ENCODE peak calls at places on chromosomes 11 and 22, in ten cellular contexts. One of them, this sample, is unnamed.

GRCh38 chr11:123251656-123252344 is 56.8 kb upstream of the CLMP start:
- DNase-seq in foreskin fibroblast: peak; percentile 84
- DNase-seq in cardiac fibroblast: peak; percentile 60
- DNase-seq in choroid plexus epithelial cell: peak; percentile 64
- DNase-seq in GM23338: no peak
- DNase-seq in lower lobe of right lung: no peak
- DNase-seq in upper lobe of right lung: no peak
- DNase-seq in AG10803: peak; percentile 43
- DNase-seq in brain microvascular endothelial cell: no peak
- DNase-seq in cardiac muscle cell: peak; percentile 88
- DNase-seq in this sample: no peak

GRCh38 chr22:50143096-50143495 is 27.4 kb upstream of the PANX2 start:
- DNase-seq in GM23338: no peak
- DNase-seq in foreskin fibroblast: no peak
- DNase-seq in upper lobe of right lung: no peak
- DNase-seq in cardiac muscle cell: no peak
- DNase-seq in cardiac fibroblast: no peak
- DNase-seq in AG10803: no peak
- DNase-seq in choroid plexus epithelial cell: no peak
- DNase-seq in lower lobe of right lung: no peak
- DNase-seq in brain microvascular endothelial cell: no peak
- DNase-seq in this sample: no peak

GRCh38 chr11:123561046-123561781 is 93.2 kb downstream of the SCN3B start:
- DNase-seq in choroid plexus epithelial cell: peak; percentile 50
- DNase-seq in upper lobe of right lung: no peak
- DNase-seq in cardiac muscle cell: peak; percentile 56
- DNase-seq in lower lobe of right lung: no peak
- DNase-seq in cardiac fibroblast: peak; percentile 51
- DNase-seq in AG10803: peak; percentile 40
- DNase-seq in brain microvascular endothelial cell: peak; percentile 32
- DNase-seq in GM23338: peak; percentile 65
- DNase-seq in foreskin fibroblast: peak; percentile 38
- DNase-seq in this sample: no peak

GRCh38 chr22:25350551-25350971 is 131.1 kb downstream of the CRYBB2 start:
- DNase-seq in upper lobe of right lung: no peak
- DNase-seq in lower lobe of right lung: no peak
- DNase-seq in foreskin fibroblast: no peak
- DNase-seq in choroid plexus epithelial cell: no peak
- DNase-seq in cardiac fibroblast: no peak
- DNase-seq in cardiac muscle cell: no peak
- DNase-seq in AG10803: no peak
- DNase-seq in GM23338: peak; percentile 86
- DNase-seq in brain microvascular endothelial cell: no peak
- DNase-seq in this sample: no peak

GRCh38 chr22:23163665-23164064 is 16.6 kb upstream of the BCR start:
- DNase-seq in foreskin fibroblast: peak; percentile 69
- DNase-seq in choroid plexus epithelial cell: no peak
- DNase-seq in brain microvascular endothelial cell: no peak
- DNase-seq in upper lobe of right lung: no peak
- DNase-seq in GM23338: no peak
- DNase-seq in cardiac fibroblast: no peak
- DNase-seq in lower lobe of right lung: no peak
- DNase-seq in cardiac muscle cell: no peak
- DNase-seq in AG10803: peak; percentile 47
- DNase-seq in this sample: no peak

GRCh38 chr22:40747361-40747760 is 68.1 kb downstream of the MCHR1 start:
- DNase-seq in cardiac muscle cell: no peak
- DNase-seq in upper lobe of right lung: no peak
- DNase-seq in brain microvascular endothelial cell: no peak
- DNase-seq in lower lobe of right lung: no peak
- DNase-seq in cardiac fibroblast: no peak
- DNase-seq in choroid plexus epithelial cell: no peak
- DNase-seq in AG10803: no peak
- DNase-seq in foreskin fibroblast: no peak
- DNase-seq in GM23338: no peak
- DNase-seq in this sample: no peak

GRCh38 chr11:105648762-105649161 is 38.9 kb downstream of the GRIA4 start:
- DNase-seq in cardiac fibroblast: no peak
- DNase-seq in GM23338: no peak
- DNase-seq in AG10803: no peak
- DNase-seq in brain microvascular endothelial cell: no peak
- DNase-seq in foreskin fibroblast: no peak
- DNase-seq in upper lobe of right lung: no peak
- DNase-seq in cardiac muscle cell: no peak
- DNase-seq in choroid plexus epithelial cell: no peak
- DNase-seq in lower lobe of right lung: no peak
- DNase-seq in this sample: no peak

GRCh38 chr11:78256962-78257361 is 68.2 kb downstream of the USP35 start:
- DNase-seq in cardiac muscle cell: peak; percentile 98
- DNase-seq in AG10803: peak; percentile 85
- DNase-seq in lower lobe of right lung: peak; percentile 80
- DNase-seq in choroid plexus epithelial cell: peak; percentile 88
- DNase-seq in brain microvascular endothelial cell: peak; percentile 72
- DNase-seq in upper lobe of right lung: peak; percentile 85
- DNase-seq in foreskin fibroblast: peak; percentile 75
- DNase-seq in GM23338: no peak
- DNase-seq in cardiac fibroblast: peak; percentile 91
- DNase-seq in this sample: peak; percentile 35

GRCh38 chr11:92845390-92846185 is 123.9 kb upstream of the MTNR1B start:
- DNase-seq in cardiac fibroblast: no peak
- DNase-seq in brain microvascular endothelial cell: no peak
- DNase-seq in cardiac muscle cell: no peak
- DNase-seq in upper lobe of right lung: no peak
- DNase-seq in AG10803: peak; percentile 31
- DNase-seq in GM23338: no peak
- DNase-seq in foreskin fibroblast: no peak
- DNase-seq in choroid plexus epithelial cell: no peak
- DNase-seq in lower lobe of right lung: no peak
- DNase-seq in this sample: no peak

GRCh38 chr22:50542416-50542927 is 3.2 kb upstream of the KLHDC7B start:
- DNase-seq in cardiac fibroblast: peak; percentile 72
- DNase-seq in foreskin fibroblast: no peak
- DNase-seq in cardiac muscle cell: no peak
- DNase-seq in lower lobe of right lung: no peak
- DNase-seq in brain microvascular endothelial cell: no peak
- DNase-seq in AG10803: no peak
- DNase-seq in upper lobe of right lung: peak; percentile 73
- DNase-seq in GM23338: no peak
- DNase-seq in choroid plexus epithelial cell: peak; percentile 42
- DNase-seq in this sample: no peak

GRCh38 chr11:119933164-119933563 is 204.2 kb upstream of the NECTIN1 start:
- DNase-seq in brain microvascular endothelial cell: no peak
- DNase-seq in foreskin fibroblast: no peak
- DNase-seq in AG10803: no peak
- DNase-seq in GM23338: no peak
- DNase-seq in cardiac fibroblast: no peak
- DNase-seq in choroid plexus epithelial cell: no peak
- DNase-seq in upper lobe of right lung: peak; percentile 10
- DNase-seq in cardiac muscle cell: no peak
- DNase-seq in lower lobe of right lung: no peak
- DNase-seq in this sample: no peak

GRCh38 chr11:50037282-50037681 is 4.6 kb downstream of the OR4C45 start:
- DNase-seq in AG10803: no peak
- DNase-seq in upper lobe of right lung: no peak
- DNase-seq in cardiac muscle cell: no peak
- DNase-seq in lower lobe of right lung: no peak
- DNase-seq in cardiac fibroblast: peak; percentile 3
- DNase-seq in GM23338: no peak
- DNase-seq in foreskin fibroblast: no peak
- DNase-seq in choroid plexus epithelial cell: no peak
- DNase-seq in brain microvascular endothelial cell: no peak
- DNase-seq in this sample: no peak

GRCh38 chr22:21629262-21630149 is at the start of gene YDJC:
- DNase-seq in GM23338: peak; percentile 96
- DNase-seq in lower lobe of right lung: peak; percentile 95
- DNase-seq in choroid plexus epithelial cell: peak; percentile 95
- DNase-seq in AG10803: peak; percentile 86
- DNase-seq in cardiac muscle cell: peak; percentile 95
- DNase-seq in foreskin fibroblast: peak; percentile 97
- DNase-seq in upper lobe of right lung: peak; percentile 96
- DNase-seq in brain microvascular endothelial cell: peak; percentile 85
- DNase-seq in cardiac fibroblast: peak; percentile 92
- DNase-seq in this sample: peak; percentile 76

DNA sequence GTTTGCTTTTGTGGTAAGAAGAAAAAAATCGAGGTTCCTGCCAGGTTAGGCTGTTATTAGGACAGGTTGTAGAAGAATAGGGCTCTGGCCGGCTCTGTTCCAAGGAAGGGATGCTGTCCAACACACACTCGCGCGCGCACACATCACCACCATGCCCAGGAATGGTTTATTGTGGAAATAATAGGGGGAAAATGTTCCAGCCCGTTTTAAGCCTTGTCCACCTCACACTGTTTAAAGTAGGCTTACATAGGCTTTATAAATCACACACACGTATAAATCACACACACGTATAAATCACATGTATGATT is 1.2 kb upstream of the ARHGAP20 start:
- DNase-seq in AG10803: no peak
- DNase-seq in GM23338: no peak
- DNase-seq in foreskin fibroblast: no peak
- DNase-seq in upper lobe of right lung: peak; percentile 35
- DNase-seq in choroid plexus epithelial cell: no peak
- DNase-seq in cardiac muscle cell: no peak
- DNase-seq in lower lobe of right lung: no peak
- DNase-seq in cardiac fibroblast: no peak
- DNase-seq in brain microvascular endothelial cell: no peak
- DNase-seq in this sample: no peak
- H3K4me3 ChIP-seq in AG10803: no peak overlapping the region
- H3K4me3 ChIP-seq in GM23338: peak overlapping the region; percentile 82
- H3K4me3 ChIP-seq in foreskin fibroblast: peak overlapping the region; percentile 64
- H3K4me3 ChIP-seq in upper lobe of right lung: peak overlapping the region; percentile 77
- H3K4me3 ChIP-seq in choroid plexus epithelial cell: peak overlapping the region; percentile 88
- H3K4me3 ChIP-seq in cardiac muscle cell: no peak overlapping the region
- H3K4me3 ChIP-seq in lower lobe of right lung: peak overlapping the region; percentile 73
- H3K4me3 ChIP-seq in cardiac fibroblast: no peak overlapping the region
- H3K4me3 ChIP-seq in brain microvascular endothelial cell: no peak overlapping the region
- H3K4me3 ChIP-seq in this sample: peak overlapping the region; percentile 68

DNA sequence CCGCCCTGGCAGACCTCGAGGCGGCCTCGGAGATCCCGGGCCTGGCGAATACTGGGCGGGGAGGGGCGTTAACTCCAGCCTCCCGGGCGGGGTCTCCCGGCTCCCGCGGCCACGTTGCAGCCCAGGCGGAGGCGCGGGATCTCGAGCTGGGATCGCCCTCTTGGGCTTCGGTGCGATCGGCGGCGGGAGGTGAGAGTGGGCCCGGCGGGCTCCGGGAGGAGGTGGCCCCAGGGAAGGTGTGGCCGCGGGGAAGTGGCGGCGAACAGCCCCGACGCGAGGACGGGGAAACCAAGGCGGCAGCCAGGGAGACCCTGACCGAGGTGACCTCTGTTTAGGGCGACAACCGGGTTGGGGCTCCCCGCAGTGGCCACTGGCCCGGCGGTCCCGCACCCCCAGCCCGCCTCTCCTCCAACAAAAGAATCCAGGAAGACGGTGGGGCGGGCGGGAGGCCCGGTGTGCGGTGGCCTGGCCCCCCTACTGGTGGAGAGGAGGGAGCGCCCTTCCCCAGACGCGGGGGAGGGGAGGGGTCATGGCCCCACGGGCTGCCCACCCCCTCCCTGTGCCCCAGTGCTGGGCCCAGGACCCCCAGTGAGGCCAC is at the start of gene PHETA2:
- DNase-seq in cardiac muscle cell: peak; percentile 63
- DNase-seq in brain microvascular endothelial cell: no peak
- DNase-seq in cardiac fibroblast: peak; percentile 53
- DNase-seq in lower lobe of right lung: peak; percentile 77
- DNase-seq in choroid plexus epithelial cell: peak; percentile 61
- DNase-seq in foreskin fibroblast: peak; percentile 67
- DNase-seq in GM23338: peak; percentile 68
- DNase-seq in upper lobe of right lung: peak; percentile 85
- DNase-seq in AG10803: peak; percentile 60
- DNase-seq in this sample: no peak
- TF ChIP-seq CTCF in cardiac muscle cell: peak; percentile 42
- TF ChIP-seq CTCF in brain microvascular endothelial cell: peak; percentile 65
- TF ChIP-seq CTCF in cardiac fibroblast: peak; percentile 55
- TF ChIP-seq CTCF in lower lobe of right lung: peak; percentile 55
- TF ChIP-seq CTCF in choroid plexus epithelial cell: peak; percentile 57
- TF ChIP-seq CTCF in foreskin fibroblast: peak; percentile 32
- TF ChIP-seq CTCF in GM23338: no peak
- TF ChIP-seq CTCF in upper lobe of right lung: peak; percentile 53
- TF ChIP-seq CTCF in AG10803: peak; percentile 43
- TF ChIP-seq CTCF in this sample: peak; percentile 31

DNA sequence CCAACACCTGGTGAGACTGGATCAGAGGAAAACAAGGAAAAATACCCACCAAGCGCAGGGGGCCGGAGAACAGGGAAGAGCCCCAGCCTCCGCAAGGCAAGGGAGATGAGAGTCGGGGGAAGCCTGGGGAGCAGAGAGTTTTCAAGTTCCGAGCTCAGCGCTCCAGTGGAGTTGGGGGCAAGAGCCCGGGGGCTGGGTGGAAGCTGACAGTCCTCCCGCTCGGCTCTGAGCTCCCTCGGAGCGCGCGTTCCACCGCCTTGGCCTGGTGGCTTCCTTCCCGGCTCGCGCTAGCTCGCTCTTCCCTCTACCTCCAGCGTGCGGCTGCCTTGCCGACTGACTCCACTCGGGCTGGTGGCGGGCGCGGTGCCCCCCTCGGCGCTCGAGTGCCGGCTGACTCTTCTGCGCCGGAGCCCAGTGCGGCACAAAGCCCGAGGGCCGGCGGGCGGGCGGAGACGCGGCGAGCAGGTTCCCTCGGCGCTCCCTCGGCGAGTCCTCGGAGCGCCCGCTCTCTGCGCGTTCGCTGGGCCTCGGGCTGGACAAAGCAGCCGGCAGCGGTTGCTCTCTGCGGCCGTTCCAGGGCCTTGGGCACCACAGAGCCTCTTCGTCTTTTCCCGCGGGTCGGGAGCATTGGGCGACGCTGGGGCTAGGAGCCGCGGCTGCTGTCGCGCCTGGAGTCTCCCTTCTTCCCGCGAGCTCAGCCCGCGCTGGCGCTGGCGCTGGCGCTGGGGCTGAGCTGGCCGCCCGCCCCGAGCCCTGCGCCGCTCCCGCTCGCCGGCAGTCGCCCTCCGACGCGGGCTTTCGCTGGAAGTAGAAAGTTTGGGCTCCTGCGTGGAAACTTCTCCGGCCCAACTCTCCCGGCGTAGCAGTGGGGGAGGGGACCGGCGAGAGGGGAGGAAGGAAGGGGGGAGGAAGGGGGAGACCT is 1.0 kb downstream of the PAX6 start:
- DNase-seq in cardiac fibroblast: peak; percentile 58
- DNase-seq in upper lobe of right lung: no peak
- DNase-seq in brain microvascular endothelial cell: no peak
- DNase-seq in choroid plexus epithelial cell: peak; percentile 52
- DNase-seq in AG10803: peak; percentile 46
- DNase-seq in foreskin fibroblast: peak; percentile 70
- DNase-seq in lower lobe of right lung: peak; percentile 48
- DNase-seq in cardiac muscle cell: peak; percentile 48
- DNase-seq in GM23338: peak; percentile 73
- DNase-seq in this sample: no peak
- H3K4me3 ChIP-seq in cardiac fibroblast: peak overlapping the region; percentile 22
- H3K4me3 ChIP-seq in upper lobe of right lung: peak overlapping the region; percentile 28
- H3K4me3 ChIP-seq in brain microvascular endothelial cell: peak overlapping the region; percentile 41
- H3K4me3 ChIP-seq in choroid plexus epithelial cell: peak overlapping the region; percentile 40
- H3K4me3 ChIP-seq in AG10803: peak overlapping the region; percentile 62
- H3K4me3 ChIP-seq in foreskin fibroblast: peak overlapping the region; percentile 33
- H3K4me3 ChIP-seq in lower lobe of right lung: peak overlapping the region; percentile 48
- H3K4me3 ChIP-seq in cardiac muscle cell: peak overlapping the region; percentile 21
- H3K4me3 ChIP-seq in GM23338: peak overlapping the region; percentile 71
- H3K4me3 ChIP-seq in this sample: peak overlapping the region; percentile 89

DNA sequence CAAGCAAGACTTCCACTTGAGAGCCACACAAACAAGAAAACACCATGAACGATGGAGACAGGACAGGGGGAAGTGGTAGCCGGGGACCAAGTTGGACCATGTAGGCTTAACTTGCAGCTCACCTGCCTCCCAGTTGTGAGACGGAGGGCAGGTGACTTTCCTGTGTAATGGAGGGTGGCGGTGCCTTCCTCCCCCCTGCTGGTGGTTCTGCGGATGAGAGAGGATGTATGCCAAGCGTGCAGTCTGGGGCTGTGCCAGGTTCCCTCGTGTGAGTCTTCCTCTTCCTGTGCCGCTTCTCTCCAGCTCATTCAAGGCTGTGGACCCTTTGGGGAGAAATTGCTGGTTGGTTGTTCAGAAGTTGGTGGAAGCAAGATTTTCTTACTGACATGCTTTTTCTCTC is 35.1 kb downstream of the MPPED1 start:
- DNase-seq in GM23338: no peak
- DNase-seq in choroid plexus epithelial cell: no peak
- DNase-seq in upper lobe of right lung: peak; percentile 30
- DNase-seq in foreskin fibroblast: no peak
- DNase-seq in cardiac fibroblast: no peak
- DNase-seq in lower lobe of right lung: no peak
- DNase-seq in brain microvascular endothelial cell: no peak
- DNase-seq in cardiac muscle cell: no peak
- DNase-seq in AG10803: no peak
- DNase-seq in this sample: no peak
- TF ChIP-seq CTCF in GM23338: no peak
- TF ChIP-seq CTCF in choroid plexus epithelial cell: no peak
- TF ChIP-seq CTCF in upper lobe of right lung: no peak
- TF ChIP-seq CTCF in foreskin fibroblast: no peak
- TF ChIP-seq CTCF in cardiac fibroblast: no peak
- TF ChIP-seq CTCF in lower lobe of right lung: no peak
- TF ChIP-seq CTCF in brain microvascular endothelial cell: no peak
- TF ChIP-seq CTCF in cardiac muscle cell: no peak
- TF ChIP-seq CTCF in AG10803: no peak
- TF ChIP-seq CTCF in this sample: no peak

This sample was measured in astrocyte of the cerebellum.